ENCODE peak calls at places on chromosomes 3 and 15, in four cellular contexts. One of them, this sample, is unnamed.
A peak's percentile ranks its signal among the peaks of the same experiment; 100 is the strongest.

GRCh38 chr3:126621171-126621570 is 33.8 kb downstream of the TXNRD3 start:
- DNase-seq in kidney tubule cell: peak; percentile 55
- DNase-seq in WERI-Rb-1: no peak
- DNase-seq in activated naive CD4-positive, alpha-beta T cell treated with Interleukin-2 at 50 U/mL for 16 hours: no peak
- DNase-seq in this sample: no peak

GRCh38 chr3:161415506-161416231 is 44.4 kb upstream of the SPTSSB start:
- DNase-seq in kidney tubule cell: peak; percentile 63
- DNase-seq in WERI-Rb-1: no peak
- DNase-seq in activated naive CD4-positive, alpha-beta T cell treated with Interleukin-2 at 50 U/mL for 16 hours: no peak
- DNase-seq in this sample: no peak

GRCh38 chr3:38124324-38125122 is 12.4 kb downstream of the ACAA1 start:
- DNase-seq in kidney tubule cell: no peak
- DNase-seq in WERI-Rb-1: no peak
- DNase-seq in activated naive CD4-positive, alpha-beta T cell treated with Interleukin-2 at 50 U/mL for 16 hours: no peak
- DNase-seq in this sample: no peak

GRCh38 chr3:52331906-52332305 is 15.8 kb downstream of the DNAH1 start:
- DNase-seq in kidney tubule cell: no peak
- DNase-seq in WERI-Rb-1: no peak
- DNase-seq in activated naive CD4-positive, alpha-beta T cell treated with Interleukin-2 at 50 U/mL for 16 hours: no peak
- DNase-seq in this sample: no peak

GRCh38 chr3:55690746-55691540 is 203.8 kb upstream of the WNT5A start:
- DNase-seq in kidney tubule cell: peak; percentile 68
- DNase-seq in WERI-Rb-1: peak; percentile 93
- DNase-seq in activated naive CD4-positive, alpha-beta T cell treated with Interleukin-2 at 50 U/mL for 16 hours: no peak
- DNase-seq in this sample: no peak

GRCh38 chr15:70376929-70377691 is 279.4 kb upstream of the TLE3 start:
- DNase-seq in kidney tubule cell: peak; percentile 31
- DNase-seq in WERI-Rb-1: peak; percentile 29
- DNase-seq in activated naive CD4-positive, alpha-beta T cell treated with Interleukin-2 at 50 U/mL for 16 hours: no peak
- DNase-seq in this sample: no peak

GRCh38 chr3:134923286-134923685 is 128.2 kb downstream of the EPHB1 start:
- DNase-seq in kidney tubule cell: no peak
- DNase-seq in WERI-Rb-1: no peak
- DNase-seq in activated naive CD4-positive, alpha-beta T cell treated with Interleukin-2 at 50 U/mL for 16 hours: no peak
- DNase-seq in this sample: no peak

GRCh38 chr3:179546814-179547241 is 15.9 kb upstream of the ACTL6A start:
- DNase-seq in kidney tubule cell: peak; percentile 10
- DNase-seq in WERI-Rb-1: no peak
- DNase-seq in activated naive CD4-positive, alpha-beta T cell treated with Interleukin-2 at 50 U/mL for 16 hours: no peak
- DNase-seq in this sample: no peak

GRCh38 chr3:45180051-45180450 is 33.9 kb upstream of the CDCP1 start:
- DNase-seq in kidney tubule cell: peak; percentile 84
- DNase-seq in WERI-Rb-1: no peak
- DNase-seq in activated naive CD4-positive, alpha-beta T cell treated with Interleukin-2 at 50 U/mL for 16 hours: no peak
- DNase-seq in this sample: no peak

GRCh38 chr15:66721954-66722353 is 19.9 kb downstream of the SMAD6 start:
- DNase-seq in kidney tubule cell: no peak
- DNase-seq in WERI-Rb-1: no peak
- DNase-seq in activated naive CD4-positive, alpha-beta T cell treated with Interleukin-2 at 50 U/mL for 16 hours: no peak
- DNase-seq in this sample: no peak

GRCh38 chr3:24538891-24539290 is 44.2 kb upstream of the THRB start:
- DNase-seq in kidney tubule cell: no peak
- DNase-seq in WERI-Rb-1: no peak
- DNase-seq in activated naive CD4-positive, alpha-beta T cell treated with Interleukin-2 at 50 U/mL for 16 hours: no peak
- DNase-seq in this sample: no peak

GRCh38 chr3:127226451-127226850 is 33.5 kb downstream of the PRR23E start:
- DNase-seq in kidney tubule cell: peak; percentile 38
- DNase-seq in WERI-Rb-1: no peak
- DNase-seq in activated naive CD4-positive, alpha-beta T cell treated with Interleukin-2 at 50 U/mL for 16 hours: no peak
- DNase-seq in this sample: no peak

GRCh38 chr3:126126292-126126691 is 42.4 kb upstream of the SLC41A3 start:
- DNase-seq in kidney tubule cell: no peak
- DNase-seq in WERI-Rb-1: peak; percentile 2
- DNase-seq in activated naive CD4-positive, alpha-beta T cell treated with Interleukin-2 at 50 U/mL for 16 hours: no peak
- DNase-seq in this sample: no peak

GRCh38 chr3:130565224-130565623 is 48.2 kb downstream of the COL6A6 start:
- DNase-seq in kidney tubule cell: no peak
- DNase-seq in WERI-Rb-1: no peak
- DNase-seq in activated naive CD4-positive, alpha-beta T cell treated with Interleukin-2 at 50 U/mL for 16 hours: no peak
- DNase-seq in this sample: no peak

GRCh38 chr3:4409415-4409814 is 57.7 kb downstream of the SUMF1 start:
- DNase-seq in kidney tubule cell: no peak
- DNase-seq in WERI-Rb-1: peak; percentile 10
- DNase-seq in activated naive CD4-positive, alpha-beta T cell treated with Interleukin-2 at 50 U/mL for 16 hours: no peak
- DNase-seq in this sample: peak; percentile 16

GRCh38 chr15:60363903-60364302 is 33.9 kb downstream of the ANXA2 start:
- DNase-seq in kidney tubule cell: no peak
- DNase-seq in WERI-Rb-1: no peak
- DNase-seq in activated naive CD4-positive, alpha-beta T cell treated with Interleukin-2 at 50 U/mL for 16 hours: no peak
- DNase-seq in this sample: no peak

GRCh38 chr3:23806322-23807160 is 786 bp downstream of the UBE2E1 start:
- DNase-seq in kidney tubule cell: no peak
- DNase-seq in WERI-Rb-1: peak; percentile 23
- DNase-seq in activated naive CD4-positive, alpha-beta T cell treated with Interleukin-2 at 50 U/mL for 16 hours: peak; percentile 28
- DNase-seq in this sample: peak; percentile 37

GRCh38 chr3:38829404-38829803 is 13.4 kb upstream of the SCN10A start:
- DNase-seq in kidney tubule cell: peak; percentile 83
- DNase-seq in WERI-Rb-1: no peak
- DNase-seq in activated naive CD4-positive, alpha-beta T cell treated with Interleukin-2 at 50 U/mL for 16 hours: no peak
- DNase-seq in this sample: no peak

GRCh38 chr3:50121416-50122032 is 32.8 kb downstream of the RBM5 start:
- DNase-seq in kidney tubule cell: peak; percentile 83
- DNase-seq in WERI-Rb-1: peak; percentile 87
- DNase-seq in activated naive CD4-positive, alpha-beta T cell treated with Interleukin-2 at 50 U/mL for 16 hours: peak; percentile 74
- DNase-seq in this sample: peak; percentile 80

GRCh38 chr3:139629033-139629432 is 48.7 kb downstream of the NMNAT3 start:
- DNase-seq in kidney tubule cell: peak; percentile 48
- DNase-seq in WERI-Rb-1: peak; percentile 59
- DNase-seq in activated naive CD4-positive, alpha-beta T cell treated with Interleukin-2 at 50 U/mL for 16 hours: no peak
- DNase-seq in this sample: peak; percentile 6

GRCh38 chr15:25848769-25849430 is 14.2 kb downstream of the ATP10A start:
- DNase-seq in kidney tubule cell: no peak
- DNase-seq in WERI-Rb-1: no peak
- DNase-seq in activated naive CD4-positive, alpha-beta T cell treated with Interleukin-2 at 50 U/mL for 16 hours: no peak
- DNase-seq in this sample: no peak

GRCh38 chr3:20225769-20226168 is 39.8 kb upstream of the SGO1 start:
- DNase-seq in kidney tubule cell: peak; percentile 45
- DNase-seq in WERI-Rb-1: no peak
- DNase-seq in activated naive CD4-positive, alpha-beta T cell treated with Interleukin-2 at 50 U/mL for 16 hours: no peak
- DNase-seq in this sample: no peak

GRCh38 chr15:52527898-52528464 is 699 bp downstream of the MYO5A start:
- DNase-seq in kidney tubule cell: peak; percentile 44
- DNase-seq in WERI-Rb-1: peak; percentile 19
- DNase-seq in activated naive CD4-positive, alpha-beta T cell treated with Interleukin-2 at 50 U/mL for 16 hours: peak; percentile 56
- DNase-seq in this sample: peak; percentile 57

GRCh38 chr15:66670698-66671580 is 31.1 kb upstream of the SMAD6 start:
- DNase-seq in kidney tubule cell: peak; percentile 62
- DNase-seq in WERI-Rb-1: peak; percentile 38
- DNase-seq in activated naive CD4-positive, alpha-beta T cell treated with Interleukin-2 at 50 U/mL for 16 hours: no peak
- DNase-seq in this sample: no peak

GRCh38 chr15:27677951-27678350 is 421.2 kb downstream of the OCA2 start:
- DNase-seq in kidney tubule cell: no peak
- DNase-seq in WERI-Rb-1: no peak
- DNase-seq in activated naive CD4-positive, alpha-beta T cell treated with Interleukin-2 at 50 U/mL for 16 hours: no peak
- DNase-seq in this sample: no peak

GRCh38 chr15:61702224-61703120 is 357.8 kb downstream of the VPS13C start:
- DNase-seq in kidney tubule cell: no peak
- DNase-seq in WERI-Rb-1: no peak
- DNase-seq in activated naive CD4-positive, alpha-beta T cell treated with Interleukin-2 at 50 U/mL for 16 hours: no peak
- DNase-seq in this sample: no peak

GRCh38 chr3:197458179-197458707 is 97.5 kb downstream of the BDH1 start:
- DNase-seq in kidney tubule cell: peak; percentile 18
- DNase-seq in WERI-Rb-1: no peak
- DNase-seq in activated naive CD4-positive, alpha-beta T cell treated with Interleukin-2 at 50 U/mL for 16 hours: peak; percentile 54
- DNase-seq in this sample: peak; percentile 59

GRCh38 chr3:46905661-46906451 is 28.3 kb downstream of the PTH1R start:
- DNase-seq in kidney tubule cell: no peak
- DNase-seq in WERI-Rb-1: no peak
- DNase-seq in activated naive CD4-positive, alpha-beta T cell treated with Interleukin-2 at 50 U/mL for 16 hours: no peak
- DNase-seq in this sample: no peak

GRCh38 chr15:101062471-101063171 is 143.5 kb downstream of the LRRK1 start:
- DNase-seq in kidney tubule cell: peak; percentile 55
- DNase-seq in WERI-Rb-1: no peak
- DNase-seq in activated naive CD4-positive, alpha-beta T cell treated with Interleukin-2 at 50 U/mL for 16 hours: no peak
- DNase-seq in this sample: no peak

GRCh38 chr3:24365168-24365567 is 129.5 kb downstream of the THRB start:
- DNase-seq in kidney tubule cell: peak; percentile 94
- DNase-seq in WERI-Rb-1: no peak
- DNase-seq in activated naive CD4-positive, alpha-beta T cell treated with Interleukin-2 at 50 U/mL for 16 hours: no peak
- DNase-seq in this sample: no peak

GRCh38 chr3:4823986-4824947 is 155.0 kb upstream of the BHLHE40 start:
- DNase-seq in kidney tubule cell: peak; percentile 55
- DNase-seq in WERI-Rb-1: no peak
- DNase-seq in activated naive CD4-positive, alpha-beta T cell treated with Interleukin-2 at 50 U/mL for 16 hours: no peak
- DNase-seq in this sample: no peak

GRCh38 chr3:9806688-9807589 is 3.1 kb upstream of the TTLL3 start:
- DNase-seq in kidney tubule cell: no peak
- DNase-seq in WERI-Rb-1: no peak
- DNase-seq in activated naive CD4-positive, alpha-beta T cell treated with Interleukin-2 at 50 U/mL for 16 hours: no peak
- DNase-seq in this sample: no peak

GRCh38 chr3:71581981-71582611 is 1.4 kb downstream of the FOXP1 start:
- DNase-seq in kidney tubule cell: peak; percentile 73
- DNase-seq in WERI-Rb-1: peak; percentile 29
- DNase-seq in activated naive CD4-positive, alpha-beta T cell treated with Interleukin-2 at 50 U/mL for 16 hours: peak; percentile 52
- DNase-seq in this sample: peak; percentile 73

GRCh38 chr3:127987309-127987995 is 64.8 kb upstream of the SEC61A1 start:
- DNase-seq in kidney tubule cell: no peak
- DNase-seq in WERI-Rb-1: no peak
- DNase-seq in activated naive CD4-positive, alpha-beta T cell treated with Interleukin-2 at 50 U/mL for 16 hours: no peak
- DNase-seq in this sample: no peak